ENCODE peak calls at places on chromosomes 11 and 22, in four cellular contexts. H is psoas muscle, M is spleen, D is colonic mucosa. B is an unnamed sample.

GRCh38 chr11:112227002-112227401 is 774 bp downstream of the PTS start:
- DNase-seq in M (no peak), H (no peak), D (no peak), B (peak; percentile 53)

GRCh38 chr11:43747130-43747802 is 66.7 kb downstream of the HSD17B12 start:
- DNase-seq in M (no peak), D (no peak), H (no peak), B (no peak)

GRCh38 chr11:117919326-117920275 is 9.6 kb downstream of the TMPRSS13 start:
- DNase-seq in M (peak; percentile 64), H (no peak), D (no peak), B (no peak)

GRCh38 chr22:32478994-32479393 is 4.4 kb downstream of the FBXO7 start:
- DNase-seq in D (no peak), H (no peak), M (no peak), B (no peak)

GRCh38 chr11:88308576-88308975 is 29.0 kb downstream of the CTSC start:
- DNase-seq in H (no peak), M (no peak), D (no peak), B (no peak)

GRCh38 chr22:42369250-42370041 is 62.8 kb downstream of the NFAM1 start:
- DNase-seq in H (peak; percentile 94), D (peak; percentile 96), M (peak; percentile 96), B (peak; percentile 96)

GRCh38 chr22:44242946-44243724 is 62.4 kb downstream of the PARVG start:
- DNase-seq in H (no peak), M (no peak), D (no peak), B (no peak)

GRCh38 chr11:35101223-35101622 is 37.7 kb upstream of the CD44 start:
- DNase-seq in H (no peak), M (no peak), D (no peak), B (no peak)

GRCh38 chr22:36864454-36865215 is 3.8 kb downstream of the NCF4 start:
- DNase-seq in D (no peak), M (no peak), H (no peak), B (no peak)

GRCh38 chr11:57155838-57156583 is 25.7 kb upstream of the LRRC55 start:
- DNase-seq in D (no peak), H (no peak), M (no peak), B (no peak)

GRCh38 chr22:37400719-37401118 is 26.6 kb downstream of the ELFN2 start:
- DNase-seq in H (no peak), D (no peak), M (no peak), B (no peak)

GRCh38 chr11:31987118-31988005 is 103.5 kb upstream of the RCN1 start:
- DNase-seq in M (no peak), D (no peak), H (no peak), B (no peak)

GRCh38 chr22:48835364-48835763 is 992.3 kb downstream of the BRD1 start:
- DNase-seq in H (no peak), D (no peak), M (peak; percentile 36), B (no peak)

GRCh38 chr11:57290288-57290687 is 34.5 kb downstream of the TNKS1BP1 start:
- DNase-seq in M (no peak), D (no peak), H (no peak), B (peak; percentile 32)

GRCh38 chr11:10897150-10897549 is 39.3 kb upstream of the ZBED5 start:
- DNase-seq in M (no peak), D (no peak), H (no peak), B (no peak)

GRCh38 chr22:42384506-42384905 is 47.7 kb downstream of the NFAM1 start:
- DNase-seq in H (no peak), D (no peak), M (no peak), B (no peak)

GRCh38 chr11:76667271-76667818 is 3.2 kb downstream of the LRRC32 start:
- DNase-seq in H (no peak), D (no peak), M (peak; percentile 64), B (no peak)

GRCh38 chr11:61281581-61282250 is 13.4 kb downstream of the VWCE start:
- DNase-seq in M (no peak), D (peak; percentile 83), H (peak; percentile 64), B (peak; percentile 59)

GRCh38 chr22:33539902-33540751 is 380.1 kb downstream of the LARGE1 start:
- DNase-seq in H (peak; percentile 70), D (peak; percentile 74), M (no peak), B (no peak)

GRCh38 chr22:27413702-27414101 is 387.9 kb downstream of the MN1 start:
- DNase-seq in D (no peak), M (no peak), H (no peak), B (no peak)

GRCh38 chr11:110526323-110526722 is 96.6 kb downstream of the FDX1 start:
- DNase-seq in M (no peak), D (no peak), H (no peak), B (no peak)

GRCh38 chr22:32378703-32379272 is 21.1 kb downstream of the RFPL3 start:
- DNase-seq in M (no peak), H (no peak), D (peak; percentile 38), B (peak; percentile 3)

GRCh38 chr22:39527481-39527961 is 5.0 kb downstream of the RPS19BP1 start:
- DNase-seq in M (no peak), D (peak; percentile 85), H (peak; percentile 19), B (peak; percentile 29)

GRCh38 chr11:128733440-128734115 is 39.7 kb downstream of the FLI1 start:
- DNase-seq in H (no peak), M (no peak), D (no peak), B (no peak)

GRCh38 chr11:87473174-87473573 is 435.4 kb downstream of the TMEM135 start:
- DNase-seq in M (no peak), H (no peak), D (no peak), B (peak; percentile 79)

GRCh38 chr11:79087238-79087956 is 353.4 kb downstream of the TENM4 start:
- DNase-seq in M (no peak), D (no peak), H (no peak), B (peak; percentile 70)

GRCh38 chr11:73648629-73649046 is 2.3 kb downstream of the PLEKHB1 start:
- DNase-seq in M (no peak), H (no peak), D (no peak), B (no peak)

GRCh38 chr11:111378773-111379499 is at the start of gene POU2AF1:
- DNase-seq in D (no peak), M (peak; percentile 95), H (no peak), B (peak; percentile 59)

GRCh38 chr22:28123989-28124766 is 205.1 kb upstream of the PITPNB start:
- DNase-seq in D (no peak), H (no peak), M (no peak), B (no peak)

GRCh38 chr11:108003623-108004022 is 5.1 kb upstream of the CUL5 start:
- DNase-seq in H (no peak), D (no peak), M (no peak), B (no peak)

GRCh38 chr11:64178203-64178602 is 7.8 kb upstream of the STIP1 start:
- DNase-seq in H (no peak), D (no peak), M (no peak), B (no peak)
- H3K4me3 ChIP-seq in H (no peak overlapping the region), D (no peak overlapping the region), M (no peak overlapping the region), B (no peak overlapping the region)

GRCh38 chr11:14347494-14347893 is 11.5 kb downstream of the RRAS2 start:
- DNase-seq in M (no peak), H (no peak), D (no peak), B (no peak)
- H3K4me1 ChIP-seq in M (peaks cover 56% of the 10 kb centered on the region), H (peaks cover 28% of the 10 kb centered on the region), D (no peaks in the 10 kb centered on the region), B (peaks cover 14% of the 10 kb centered on the region)

GRCh38 chr11:1228921-1229451 is 6.1 kb downstream of the MUC5B start:
- DNase-seq in M (peak; percentile 64), D (peak; percentile 23), H (peak; percentile 39), B (no peak)

GRCh38 chr11:1227551-1228182 is 4.8 kb downstream of the MUC5B start:
- DNase-seq in D (peak; percentile 17), M (peak; percentile 64), H (peak; percentile 44), B (no peak)

GRCh38 chr11:1226981-1227550 is 4.2 kb downstream of the MUC5B start:
- DNase-seq in M (peak; percentile 62), D (peak; percentile 30), H (peak; percentile 51), B (no peak)

GRCh38 chr11:1229471-1230120 is 6.7 kb downstream of the MUC5B start:
- DNase-seq in D (peak; percentile 64), H (peak; percentile 23), M (peak; percentile 65), B (no peak)

GRCh38 chr11:1228183-1228821 is 5.4 kb downstream of the MUC5B start:
- DNase-seq in H (peak; percentile 48), M (peak; percentile 69), D (peak; percentile 21), B (no peak)
- H3K4me3 ChIP-seq in H (no peak overlapping the region), M (no peak overlapping the region), D (no peak overlapping the region), B (no peak overlapping the region)

DNA sequence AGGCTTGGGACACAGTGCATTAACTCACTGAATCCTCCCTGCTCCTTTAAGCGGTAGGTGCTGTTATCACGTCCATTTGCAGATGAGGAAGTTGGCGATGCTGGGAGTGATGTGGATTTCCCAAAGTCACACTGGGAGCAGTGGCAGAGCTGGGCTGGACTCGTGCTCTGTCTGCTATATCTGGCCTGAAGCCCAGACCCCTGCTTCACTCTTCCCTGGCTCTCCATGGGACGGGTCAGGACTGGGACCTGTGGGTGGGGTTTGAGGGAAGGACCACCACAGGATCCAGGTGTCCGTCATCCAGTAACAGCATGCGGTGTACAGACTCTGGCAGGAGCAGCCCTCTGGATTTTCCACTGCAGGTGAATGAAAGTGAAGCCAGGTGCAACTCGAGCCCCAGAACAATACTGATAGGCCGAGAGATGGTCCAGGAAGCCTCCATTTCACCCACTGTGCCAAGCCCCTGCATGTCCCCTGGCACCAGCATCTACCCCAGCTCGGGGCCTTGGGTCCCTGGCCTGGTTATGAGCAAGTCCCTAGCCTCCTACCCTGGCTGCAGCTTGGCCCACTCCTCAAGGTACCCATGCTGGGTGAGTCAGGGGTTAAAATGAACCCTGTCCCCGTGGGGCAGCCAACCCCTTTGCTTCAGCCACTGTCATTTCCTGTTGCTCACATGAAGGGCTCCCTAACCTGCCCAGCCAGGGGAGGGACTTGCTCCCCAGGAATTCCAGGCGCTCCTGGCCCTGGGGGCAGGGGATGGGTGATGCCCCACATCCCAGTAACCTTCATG is 4.2 kb downstream of the USP2 start:
- DNase-seq in M (no peak), D (no peak), H (peak; percentile 60), B (no peak)
- H3K4me1 ChIP-seq in M (peaks cover 53% of the 10 kb centered on the region), D (no peaks in the 10 kb centered on the region), H (peaks cover 75% of the 10 kb centered on the region), B (peaks cover 41% of the 10 kb centered on the region)

DNA sequence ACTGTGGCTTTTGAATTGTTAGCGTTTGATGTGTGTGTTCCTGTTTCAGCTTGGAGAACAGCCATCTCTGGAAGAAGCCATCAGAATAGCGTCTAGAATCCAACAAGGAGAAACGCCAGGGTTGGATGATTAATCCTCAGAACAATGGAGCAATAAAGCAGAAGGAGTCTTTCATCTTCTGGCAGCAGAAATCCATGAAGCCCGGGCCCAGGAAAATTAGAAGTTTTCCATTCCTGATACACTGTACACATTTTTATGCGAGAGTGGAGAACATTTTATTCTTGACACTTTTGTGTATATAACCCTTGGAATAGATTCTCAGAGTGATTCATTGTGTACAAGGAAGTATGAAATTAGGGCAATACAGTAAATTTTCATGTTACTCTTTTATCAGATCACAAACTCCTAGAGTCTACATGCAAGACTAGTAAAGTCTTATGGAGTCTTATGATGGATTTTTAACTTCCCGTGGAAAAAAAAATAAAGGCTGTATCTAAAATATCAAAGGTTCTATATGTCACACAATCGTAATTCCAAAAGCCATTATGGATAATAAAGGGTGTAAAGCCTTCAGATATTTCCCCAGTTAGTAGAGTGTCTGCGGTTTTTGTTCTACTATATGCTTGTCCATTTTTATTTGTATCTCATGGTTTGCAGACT is 45.9 kb upstream of the WEE1 start:
- DNase-seq in M (no peak), D (peak; percentile 42), H (no peak), B (peak; percentile 58)
- H3K4me3 ChIP-seq in M (no peak overlapping the region), D (no peak overlapping the region), H (no peak overlapping the region), B (no peak overlapping the region)

B was measured in adipocyte.